ENCODE peak calls at places on chromosomes 4 and X, in four cellular contexts. H is HepG2, D is K562, F is GM12878. L is an unnamed sample.

GRCh38 chrX:2766921-2767320 is 15.1 kb downstream of the XG start:
- DNase-seq in H (no peak), D (no peak), F (no peak), L (no peak)

GRCh38 chr4:94507708-94508107 is 56.0 kb downstream of the PDLIM5 start:
- DNase-seq in H (peak), D (peak), F (no peak), L (no peak)

GRCh38 chrX:40877869-40878268 is 142.5 kb upstream of the MED14 start:
- DNase-seq in H (peak), D (peak), F (no peak), L (no peak)

GRCh38 chr4:118989098-118990080 is 100.7 kb downstream of the SYNPO2 start:
- DNase-seq in H (no peak), D (no peak), F (no peak), L (no peak)

GRCh38 chr4:186190456-186191265 is 706 bp upstream of the CYP4V2 start:
- DNase-seq in H (no peak), D (peak), F (no peak), L (peak)

GRCh38 chrX:110167952-110168451 is 149.9 kb downstream of the AMMECR1 start:
- DNase-seq in H (no peak), D (peak), F (no peak), L (peak)

GRCh38 chr4:100889401-100889800 is 371.6 kb upstream of the EMCN start:
- DNase-seq in H (no peak), D (no peak), F (no peak), L (no peak)

GRCh38 chr4:41963105-41963504 is 18.5 kb upstream of the DCAF4L1 start:
- DNase-seq in H (peak), D (peak), F (no peak), L (peak)

GRCh38 chrX:39479856-39480255 is 617.9 kb downstream of the BCOR start:
- DNase-seq in H (no peak), D (no peak), F (no peak), L (no peak)

GRCh38 chrX:17655232-17656034 is 81.9 kb upstream of the SCML1 start:
- DNase-seq in H (no peak), D (no peak), F (no peak), L (peak)

GRCh38 chrX:17656556-17656955 is 80.7 kb upstream of the SCML1 start:
- DNase-seq in H (no peak), D (no peak), F (no peak), L (peak)

GRCh38 chrX:17656035-17656418 is 81.3 kb upstream of the SCML1 start:
- DNase-seq in H (no peak), D (no peak), F (no peak), L (peak)

DNA sequence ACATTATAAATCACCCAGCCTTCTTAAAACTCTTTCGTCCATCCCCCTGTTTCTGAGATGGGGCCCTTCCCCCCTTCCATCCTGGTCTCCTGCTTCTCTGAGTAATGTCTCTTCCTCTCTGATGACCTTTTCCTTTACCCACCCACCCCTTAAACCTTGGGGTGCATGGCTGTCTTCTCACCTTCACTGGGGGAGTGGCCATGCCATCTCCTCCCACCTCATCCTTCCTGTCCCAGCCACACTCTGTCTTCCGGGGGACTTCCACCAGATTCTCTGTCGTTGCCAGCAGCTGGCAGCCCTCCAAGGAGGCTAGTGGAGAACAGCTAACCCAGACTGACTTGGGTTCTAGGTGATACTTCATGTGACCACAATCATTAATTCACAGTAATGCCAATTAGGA is 83.2 kb upstream of the SCML1 start:
- DNase-seq in H (no peak), D (no peak), F (no peak), L (no peak)
- TF ChIP-seq JUNB in H (no peak), D (no peak), F (no peak), L (no peak)

GRCh38 chr4:73816814-73817213 is 19.7 kb upstream of the CXCL6 start:
- DNase-seq in H (no peak), D (no peak), F (no peak), L (no peak)

GRCh38 chr4:73814679-73815078 is 21.8 kb upstream of the CXCL6 start:
- DNase-seq in H (no peak), D (no peak), F (no peak), L (no peak)

GRCh38 chr4:73815145-73815544 is 21.3 kb upstream of the CXCL6 start:
- DNase-seq in H (no peak), D (no peak), F (no peak), L (no peak)

GRCh38 chr4:73810191-73810590 is 26.3 kb upstream of the CXCL6 start:
- DNase-seq in H (no peak), D (no peak), F (no peak), L (no peak)

GRCh38 chr4:73811841-73812240 is 24.6 kb upstream of the CXCL6 start:
- DNase-seq in H (no peak), D (no peak), F (no peak), L (no peak)
- TF ChIP-seq EZH2 in H (no peak), D (no peak), F (no peak), L (no peak)

GRCh38 chr4:108163352-108163751 is 5.4 kb downstream of the LEF1 start:
- DNase-seq in H (no peak), D (no peak), F (no peak), L (no peak)

GRCh38 chr4:108168213-108168671 is 490 bp downstream of the LEF1 start:
- DNase-seq in H (no peak), D (no peak), F (no peak), L (no peak)

GRCh38 chr4:108165601-108166000 is 3.1 kb downstream of the LEF1 start:
- DNase-seq in H (no peak), D (peak), F (no peak), L (no peak)

GRCh38 chr4:108166441-108167315 is 2.1 kb downstream of the LEF1 start:
- DNase-seq in H (peak), D (peak), F (no peak), L (peak)

GRCh38 chr4:108166038-108166437 is 2.7 kb downstream of the LEF1 start:
- DNase-seq in H (no peak), D (peak), F (no peak), L (peak)
- TF ChIP-seq JUNB in H (no peak), D (no peak), F (no peak), L (no peak)

GRCh38 chrX:11242704-11243103 is 50.5 kb upstream of the AMELX start:
- DNase-seq in H (no peak), D (no peak), F (no peak), L (no peak)
- TF ChIP-seq EZH2 in H (no peak), D (no peak), F (no peak), L (no peak)

DNA sequence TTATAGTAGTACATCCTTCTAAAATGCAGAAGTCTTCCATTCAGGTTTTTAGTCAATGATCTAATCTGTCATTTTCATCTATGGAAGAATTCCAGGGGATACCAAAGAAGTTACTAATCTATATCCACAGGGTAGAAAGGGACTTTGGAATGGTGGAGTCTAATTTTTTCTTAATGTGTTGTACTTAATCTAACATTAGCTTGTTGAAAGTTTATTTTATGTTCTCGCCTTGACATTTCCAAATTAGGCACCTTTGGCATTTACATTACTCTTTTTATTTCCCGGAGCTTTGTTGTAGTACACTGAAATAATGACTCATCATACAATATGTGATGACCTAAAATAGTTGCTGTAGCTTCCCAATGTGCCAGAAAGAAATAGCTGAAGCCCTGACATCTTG is 91.5 kb downstream of the HTR2C start:
- DNase-seq in H (no peak), D (no peak), F (no peak), L (no peak)
- TF ChIP-seq JUNB in H (no peak), D (no peak), F (no peak), L (no peak)

L was measured in GM23338.